ENCODE peak calls at places on chromosomes 5 and 9, in five cellular contexts. Z, T, D, W and Q are unnamed samples.

GRCh38 chr9:108551030-108551964 is 304.5 kb downstream of the ACTL7B start:
- DNase-seq in T (peak), W (peak), D (no peak), Z (no peak), Q (peak)

GRCh38 chr5:8321272-8321671 is 452.3 kb downstream of the MTRR start:
- DNase-seq in Z (no peak), T (no peak), W (no peak), D (no peak), Q (no peak)

GRCh38 chr5:173315495-173316352 is 12.5 kb downstream of the STC2 start:
- DNase-seq in D (no peak), T (no peak), Z (no peak), W (peak), Q (peak)

GRCh38 chr9:91198405-91198804 is 163.3 kb downstream of the AUH start:
- DNase-seq in W (no peak), Z (no peak), T (no peak), D (no peak), Q (no peak)

GRCh38 chr5:39107350-39107749 is 33.2 kb upstream of the RICTOR start:
- DNase-seq in W (peak), D (no peak), Z (no peak), T (no peak), Q (no peak)

GRCh38 chr5:38871211-38871610 is 25.4 kb downstream of the OSMR start:
- DNase-seq in W (peak), T (no peak), D (no peak), Z (no peak), Q (no peak)

GRCh38 chr9:80874276-80874675 is 815.1 kb downstream of the TLE1 start:
- DNase-seq in Z (no peak), W (peak), D (no peak), T (no peak), Q (no peak)

GRCh38 chr5:152393420-152393819 is 11.7 kb downstream of the NMUR2 start:
- DNase-seq in T (no peak), D (no peak), W (no peak), Z (no peak), Q (no peak)

GRCh38 chr5:63401434-63402046 is 560.7 kb downstream of the HTR1A start:
- DNase-seq in T (peak), Z (peak), W (peak), D (no peak), Q (peak)

GRCh38 chr9:126745574-126746411 is 59.0 kb upstream of the ZBTB43 start:
- DNase-seq in T (no peak), W (no peak), Z (peak), D (no peak), Q (no peak)

GRCh38 chr5:127941646-127942045 is 141.9 kb upstream of the SLC12A2 start:
- DNase-seq in Z (no peak), T (peak), D (no peak), W (peak), Q (no peak)

GRCh38 chr9:119370816-119371215 is 1.6 kb upstream of the BRINP1 start:
- DNase-seq in D (no peak), W (peak), T (peak), Z (no peak), Q (no peak)

GRCh38 chr5:10635861-10636350 is 72.0 kb downstream of the ANKRD33B start:
- DNase-seq in T (no peak), W (no peak), Z (peak), D (no peak), Q (no peak)

GRCh38 chr9:97723819-97724218 is 26.7 kb upstream of the XPA start:
- DNase-seq in Z (no peak), T (no peak), D (no peak), W (no peak), Q (no peak)

GRCh38 chr5:134077926-134078580 is 36.4 kb upstream of the TCF7 start:
- DNase-seq in Z (peak), T (no peak), D (no peak), W (no peak), Q (no peak)

GRCh38 chr9:85430659-85431370 is 310.9 kb downstream of the AGTPBP1 start:
- DNase-seq in D (no peak), Z (no peak), T (no peak), W (no peak), Q (no peak)

GRCh38 chr5:178279026-178279722 is 46.6 kb upstream of the PHYKPL start:
- DNase-seq in Z (no peak), D (no peak), T (no peak), W (no peak), Q (no peak)

GRCh38 chr5:111537153-111538024 is 25.1 kb upstream of the STARD4 start:
- DNase-seq in Z (no peak), W (no peak), T (no peak), D (no peak), Q (no peak)

GRCh38 chr5:159883522-159883950 is 32.7 kb upstream of the ADRA1B start:
- DNase-seq in D (no peak), W (peak), Z (no peak), T (no peak), Q (no peak)

GRCh38 chr9:70030156-70030555 is 13.5 kb upstream of the MAMDC2 start:
- DNase-seq in W (peak), Z (no peak), D (no peak), T (no peak), Q (no peak)

GRCh38 chr5:173890195-173890951 is 2.2 kb downstream of the CPEB4 start:
- DNase-seq in W (peak), Z (no peak), T (peak), D (no peak), Q (peak)

GRCh38 chr5:172303090-172303995 is 19.8 kb upstream of the UBTD2 start:
- DNase-seq in T (no peak), D (no peak), Z (no peak), W (peak), Q (no peak)

GRCh38 chr5:146409081-146409671 is 38.0 kb upstream of the TCERG1 start:
- DNase-seq in W (peak), T (no peak), Z (no peak), D (no peak), Q (peak)

GRCh38 chr9:81472701-81473100 is 216.6 kb downstream of the TLE1 start:
- DNase-seq in Z (no peak), D (no peak), T (peak), W (no peak), Q (no peak)

GRCh38 chr9:33517373-33517772 is 6.7 kb upstream of the ANKRD18B start:
- DNase-seq in W (peak), Z (no peak), T (peak), D (no peak), Q (peak)